ENCODE peak calls at places on chromosomes 2 and 18, in four cellular contexts. D is heart left ventricle, M is mucosa of descending colon, O is small intestine. G is an unnamed sample.
A peak's percentile ranks its signal among the peaks of the same experiment; 100 is the strongest.

GRCh38 chr2:177143444-177143843 is 69.2 kb upstream of the HNRNPA3 start:
- DNase-seq in M (no peak), D (no peak), O (no peak), G (no peak)

GRCh38 chr2:28348149-28348567 is 44.5 kb upstream of the FOSL2 start:
- DNase-seq in M (no peak), D (no peak), O (no peak), G (no peak)

GRCh38 chr2:168244318-168244717 is 3.1 kb downstream of the STK39 start:
- DNase-seq in O (peak; percentile 75), D (peak; percentile 32), M (peak; percentile 68), G (peak; percentile 47)

GRCh38 chr2:18514838-18515461 is 45.5 kb downstream of the RDH14 start:
- DNase-seq in D (no peak), M (no peak), O (no peak), G (no peak)

GRCh38 chr2:60439219-60439974 is 114.1 kb downstream of the BCL11A start:
- DNase-seq in M (peak; percentile 67), D (peak; percentile 58), O (peak; percentile 32), G (no peak)

GRCh38 chr2:18266188-18266587 is 294.3 kb downstream of the RDH14 start:
- DNase-seq in M (no peak), O (no peak), D (no peak), G (no peak)

GRCh38 chr18:46830633-46831032 is 73.8 kb upstream of the ST8SIA5 start:
- DNase-seq in D (no peak), O (no peak), M (no peak), G (no peak)

GRCh38 chr2:33275689-33276444 is 200.6 kb upstream of the RASGRP3 start:
- DNase-seq in O (no peak), M (no peak), D (peak; percentile 66), G (no peak)

GRCh38 chr2:55252830-55253229 is 16.2 kb downstream of the MTIF2 start:
- DNase-seq in O (no peak), D (no peak), M (no peak), G (no peak)

GRCh38 chr2:88500691-88501090 is 48.2 kb upstream of the FOXI3 start:
- DNase-seq in D (no peak), O (no peak), M (no peak), G (no peak)

GRCh38 chr2:226754821-226755536 is 44.6 kb downstream of the IRS1 start:
- DNase-seq in D (no peak), M (no peak), O (no peak), G (no peak)

GRCh38 chr2:109537565-109538221 is 76.1 kb downstream of the SEPTIN10 start:
- DNase-seq in M (no peak), O (peak; percentile 65), D (no peak), G (no peak)

GRCh38 chr18:46322941-46323340 is 218.8 kb downstream of the HAUS1 start:
- DNase-seq in D (no peak), O (no peak), M (no peak), G (no peak)

GRCh38 chr2:223123859-223124610 is 72.0 kb downstream of the KCNE4 start:
- DNase-seq in M (no peak), D (no peak), O (no peak), G (no peak)

GRCh38 chr2:64632855-64633819 is 20.6 kb downstream of the SERTAD2 start:
- DNase-seq in O (no peak), M (no peak), D (no peak), G (no peak)

GRCh38 chr2:191171291-191171690 is 20.5 kb upstream of the STAT4 start:
- DNase-seq in D (no peak), M (no peak), O (no peak), G (no peak)

GRCh38 chr2:151862688-151863087 is 34.5 kb upstream of the ARL5A start:
- DNase-seq in D (no peak), O (no peak), M (no peak), G (no peak)

GRCh38 chr18:79547413-79548076 is 132.1 kb upstream of the CTDP1 start:
- DNase-seq in D (no peak), M (no peak), O (no peak), G (no peak)

GRCh38 chr18:36269157-36269556 is 28.4 kb upstream of the FHOD3 start:
- DNase-seq in O (no peak), D (no peak), M (no peak), G (no peak)

GRCh38 chr2:98444436-98445166 is at the start of gene INPP4A:
- DNase-seq in D (peak; percentile 78), O (peak; percentile 71), M (peak; percentile 74), G (peak; percentile 90)

GRCh38 chr2:238761802-238762373 is 86.0 kb upstream of the TWIST2 start:
- DNase-seq in M (peak; percentile 13), D (no peak), O (no peak), G (peak; percentile 20)

GRCh38 chr2:133674433-133675331 is 106.4 kb upstream of the NCKAP5 start:
- DNase-seq in O (peak; percentile 2), M (peak; percentile 41), D (peak; percentile 46), G (peak; percentile 44)

GRCh38 chr2:1784986-1785617 is 40.8 kb upstream of the PXDN start:
- DNase-seq in M (no peak), D (no peak), O (no peak), G (no peak)

GRCh38 chr2:152504618-152505017 is 169.6 kb downstream of the FMNL2 start:
- DNase-seq in O (no peak), D (no peak), M (no peak), G (no peak)

GRCh38 chr2:155733091-155733870 is 599.2 kb downstream of the NR4A2 start:
- DNase-seq in M (no peak), D (no peak), O (no peak), G (no peak)

GRCh38 chr2:226198956-226199355 is 600.7 kb downstream of the IRS1 start:
- DNase-seq in D (no peak), O (no peak), M (no peak), G (no peak)

GRCh38 chr2:151860613-151861146 is 32.5 kb upstream of the ARL5A start:
- DNase-seq in O (no peak), M (no peak), D (no peak), G (no peak)

GRCh38 chr2:239949079-239949478 is 76.1 kb downstream of the NDUFA10 start:
- DNase-seq in D (no peak), O (no peak), M (no peak), G (no peak)
- H3K4me1 ChIP-seq in D (peaks cover 18% of the 10 kb centered on the region), O (no peaks in the 10 kb centered on the region), M (no peaks in the 10 kb centered on the region), G (no peaks in the 10 kb centered on the region)

DNA sequence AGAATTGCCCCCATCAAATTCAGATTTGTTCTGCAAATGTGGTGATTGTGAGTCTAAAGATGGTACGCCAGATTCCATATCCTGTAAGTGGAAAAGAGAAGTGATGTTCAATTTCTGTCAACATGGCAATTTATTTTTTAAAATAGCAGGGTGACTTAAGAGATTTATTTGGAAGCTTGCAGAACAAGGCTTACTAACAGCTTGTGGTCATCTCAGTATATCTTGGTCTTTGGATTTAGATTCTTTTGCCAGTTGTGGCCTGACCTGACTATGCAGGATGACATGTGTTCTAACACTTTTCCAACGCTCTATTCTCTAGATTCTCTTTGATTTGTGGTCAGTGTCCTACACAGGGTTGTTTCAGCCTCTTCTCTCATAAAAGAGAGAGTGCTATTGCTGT is 74.4 kb downstream of the MAP3K20 start:
- DNase-seq in M (no peak), O (no peak), D (no peak), G (no peak)
- H3K4me1 ChIP-seq in M (no peaks in the 10 kb centered on the region), O (no peaks in the 10 kb centered on the region), D (peaks cover 37% of the 10 kb centered on the region), G (no peaks in the 10 kb centered on the region)

GRCh38 chr2:96819101-96819875 is 3.2 kb downstream of the CNNM3 start:
- DNase-seq in D (no peak), M (peak; percentile 84), O (peak; percentile 98), G (no peak)

GRCh38 chr2:96819876-96820511 is 3.9 kb downstream of the CNNM3 start:
- DNase-seq in M (no peak), O (no peak), D (no peak), G (no peak)

GRCh38 chr2:96816127-96816835 is at the start of gene CNNM3:
- DNase-seq in M (peak; percentile 98), D (peak; percentile 97), O (peak; percentile 95), G (peak; percentile 91)

GRCh38 chr2:96816836-96817702 is 1.0 kb downstream of the CNNM3 start:
- DNase-seq in D (no peak), O (no peak), M (no peak), G (peak; percentile 28)

GRCh38 chr2:96817882-96818281 is 1.8 kb downstream of the CNNM3 start:
- DNase-seq in O (peak; percentile 40), D (no peak), M (no peak), G (no peak)
- H3K4me1 ChIP-seq in O (peaks cover 14% of the 10 kb centered on the region), D (peaks cover 57% of the 10 kb centered on the region), M (peaks cover 46% of the 10 kb centered on the region), G (peaks cover 4% of the 10 kb centered on the region)

GRCh38 chr2:218226903-218227302 is 9.9 kb downstream of the ARPC2 start:
- DNase-seq in M (no peak), D (no peak), O (no peak), G (no peak)
- H3K4me1 ChIP-seq in M (peaks cover 51% of the 10 kb centered on the region), D (peaks cover 45% of the 10 kb centered on the region), O (peaks cover 13% of the 10 kb centered on the region), G (peaks cover 36% of the 10 kb centered on the region)

GRCh38 chr2:10668402-10669012 is 21.3 kb downstream of the NOL10 start:
- DNase-seq in O (peak; percentile 70), D (no peak), M (peak; percentile 72), G (peak; percentile 40)
- H3K4me1 ChIP-seq in O (no peaks in the 10 kb centered on the region), D (no peaks in the 10 kb centered on the region), M (no peaks in the 10 kb centered on the region), G (no peaks in the 10 kb centered on the region)

GRCh38 chr2:143940720-143941119 is 579.2 kb downstream of the ZEB2 start:
- DNase-seq in O (no peak), M (no peak), D (no peak), G (no peak)
- H3K4me1 ChIP-seq in O (no peaks in the 10 kb centered on the region), M (peaks cover 6% of the 10 kb centered on the region), D (peaks cover 8% of the 10 kb centered on the region), G (peaks cover 4% of the 10 kb centered on the region)

DNA sequence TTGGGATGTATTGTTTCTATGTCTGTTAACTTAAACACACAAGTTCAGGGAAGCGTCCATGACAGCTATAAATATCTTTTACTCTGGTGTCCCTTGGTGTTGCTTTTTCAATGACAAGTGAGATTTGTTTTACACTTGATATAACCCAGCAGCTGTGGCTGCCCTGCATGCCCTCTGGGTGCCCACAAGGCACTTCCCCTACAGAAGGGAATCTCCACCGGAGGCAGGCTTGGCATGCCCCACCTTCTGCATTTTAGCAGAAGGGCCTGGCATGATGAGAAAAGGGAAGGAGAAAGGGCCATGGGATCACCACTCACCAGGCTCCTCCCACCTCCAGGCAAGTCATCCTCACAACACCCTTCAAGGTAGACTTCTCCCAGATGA is 68.7 kb downstream of the TMEM247 start:
- DNase-seq in D (peak; percentile 59), M (no peak), O (no peak), G (no peak)
- H3K4me1 ChIP-seq in D (peaks cover 87% of the 10 kb centered on the region), M (peaks cover 15% of the 10 kb centered on the region), O (no peaks in the 10 kb centered on the region), G (peaks cover 3% of the 10 kb centered on the region)

DNA sequence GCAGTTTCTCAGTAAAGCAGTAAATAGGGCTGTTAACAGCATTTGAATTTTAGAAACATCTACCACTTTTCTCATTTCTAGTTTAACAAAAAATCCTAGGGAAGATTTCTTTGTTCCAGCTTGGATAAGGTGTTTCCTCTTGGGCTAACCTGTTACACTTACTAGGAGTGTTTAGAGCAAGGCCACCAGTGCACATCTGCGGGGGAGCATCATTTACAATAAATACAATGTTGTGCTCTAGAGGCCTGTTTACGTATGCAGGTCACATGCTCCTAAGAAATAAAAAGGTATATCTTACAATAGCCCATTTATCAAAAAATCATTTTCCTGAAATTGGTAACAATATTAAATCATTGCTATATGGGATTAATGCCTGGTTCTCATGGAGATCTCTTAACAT is 8.1 kb downstream of the ZNF638 start:
- DNase-seq in M (no peak), D (no peak), O (no peak), G (no peak)
- H3K4me1 ChIP-seq in M (peaks cover 14% of the 10 kb centered on the region), D (peaks cover 68% of the 10 kb centered on the region), O (no peaks in the 10 kb centered on the region), G (peaks cover 39% of the 10 kb centered on the region)

G was measured in HAP-1.